ENCODE peak calls at places on chromosome 6, in nine cellular contexts. Q, V, C, D, N, P, G, L and A are unnamed samples.

GRCh38 chr6:128491643-128492206 is 28.7 kb downstream of the PTPRK start:
- DNase-seq in N (no peak), V (no peak), C (peak), P (no peak), G (no peak), Q (no peak), L (no peak), D (no peak), A (no peak)

GRCh38 chr6:128465368-128466343 is 54.7 kb downstream of the PTPRK start:
- DNase-seq in N (no peak), G (no peak), P (no peak), L (no peak), V (no peak), C (no peak), Q (no peak), D (no peak), A (no peak)

GRCh38 chr6:90497411-90497810 is 89.5 kb downstream of the MAP3K7 start:
- DNase-seq in V (no peak), G (no peak), N (no peak), C (no peak), Q (no peak), D (no peak), P (no peak), L (no peak), A (no peak)

GRCh38 chr6:142478117-142478516 is 176.3 kb downstream of the ADGRG6 start:
- DNase-seq in D (no peak), L (no peak), N (peak), P (no peak), C (no peak), Q (peak), G (peak), V (no peak), A (peak)

GRCh38 chr6:15461127-15461944 is 201.5 kb downstream of the DTNBP1 start:
- DNase-seq in V (no peak), N (no peak), C (no peak), G (no peak), P (no peak), L (no peak), Q (no peak), D (no peak), A (no peak)

GRCh38 chr6:36829919-36830544 is 9.2 kb downstream of the CPNE5 start:
- DNase-seq in G (no peak), P (no peak), C (peak), L (peak), N (no peak), V (no peak), Q (peak), D (no peak), A (no peak)

GRCh38 chr6:129434091-129434490 is 275.9 kb downstream of the ARHGAP18 start:
- DNase-seq in V (no peak), L (no peak), N (no peak), P (no peak), G (no peak), Q (no peak), D (no peak), C (no peak), A (no peak)

GRCh38 chr6:11538049-11538798 is 675 bp downstream of the TMEM170B start:
- DNase-seq in G (no peak), D (peak), Q (peak), L (peak), P (peak), C (no peak), V (no peak), N (no peak), A (no peak)

GRCh38 chr6:37990762-37991525 is 171.4 kb downstream of the ZFAND3 start:
- DNase-seq in Q (peak), G (peak), C (peak), P (peak), N (no peak), L (no peak), D (no peak), V (peak), A (peak)

GRCh38 chr6:137767931-137768690 is 98.9 kb upstream of the TNFAIP3 start:
- DNase-seq in G (no peak), L (no peak), P (no peak), C (peak), N (peak), V (no peak), D (no peak), Q (no peak), A (no peak)

GRCh38 chr6:43492673-43493072 is 15.3 kb downstream of the TJAP1 start:
- DNase-seq in Q (no peak), G (no peak), C (peak), N (no peak), V (no peak), D (no peak), L (no peak), P (no peak), A (no peak)

GRCh38 chr6:157432861-157433260 is 51.9 kb downstream of the ZDHHC14 start:
- DNase-seq in Q (no peak), N (no peak), G (no peak), P (no peak), V (no peak), L (no peak), D (no peak), C (no peak), A (no peak)

GRCh38 chr6:142897659-142898058 is 47.3 kb downstream of the HIVEP2 start:
- DNase-seq in N (no peak), D (no peak), C (no peak), G (no peak), P (no peak), L (no peak), V (no peak), Q (no peak), A (no peak)

GRCh38 chr6:122869437-122870024 is 80.5 kb downstream of the SMPDL3A start:
- DNase-seq in Q (peak), V (no peak), N (peak), D (peak), L (no peak), C (peak), G (peak), P (peak), A (peak)

GRCh38 chr6:22145823-22146379 is 150.9 kb downstream of the PRL start:
- DNase-seq in P (peak), N (no peak), L (no peak), C (peak), V (peak), D (peak), G (peak), Q (peak), A (peak)

GRCh38 chr6:5078121-5078695 is 6.9 kb upstream of the PPP1R3G start:
- DNase-seq in P (no peak), L (no peak), N (no peak), G (peak), Q (no peak), D (peak), C (no peak), V (no peak), A (no peak)

GRCh38 chr6:105136433-105137350 is 43.1 kb downstream of the POPDC3 start:
- DNase-seq in D (peak), P (peak), Q (peak), C (peak), V (no peak), L (peak), N (peak), G (peak), A (no peak)

GRCh38 chr6:155795173-155795796 is 339.6 kb upstream of the NOX3 start:
- DNase-seq in D (no peak), L (no peak), N (no peak), P (no peak), Q (no peak), V (no peak), C (no peak), G (no peak), A (no peak)

GRCh38 chr6:130794010-130794675 is 33.1 kb upstream of the SMLR1 start:
- DNase-seq in P (no peak), Q (no peak), D (no peak), L (no peak), V (no peak), G (no peak), C (no peak), N (no peak), A (no peak)

GRCh38 chr6:163412345-163412744 is 2.2 kb upstream of the QKI start:
- DNase-seq in L (no peak), C (no peak), N (no peak), V (no peak), Q (no peak), G (no peak), D (peak), P (no peak), A (no peak)
- H3K4me3 ChIP-seq in L (peak), C (peak), N (no peak), V (peak), Q (peak), G (peak), D (peak), P (peak), A (peak)

DNA sequence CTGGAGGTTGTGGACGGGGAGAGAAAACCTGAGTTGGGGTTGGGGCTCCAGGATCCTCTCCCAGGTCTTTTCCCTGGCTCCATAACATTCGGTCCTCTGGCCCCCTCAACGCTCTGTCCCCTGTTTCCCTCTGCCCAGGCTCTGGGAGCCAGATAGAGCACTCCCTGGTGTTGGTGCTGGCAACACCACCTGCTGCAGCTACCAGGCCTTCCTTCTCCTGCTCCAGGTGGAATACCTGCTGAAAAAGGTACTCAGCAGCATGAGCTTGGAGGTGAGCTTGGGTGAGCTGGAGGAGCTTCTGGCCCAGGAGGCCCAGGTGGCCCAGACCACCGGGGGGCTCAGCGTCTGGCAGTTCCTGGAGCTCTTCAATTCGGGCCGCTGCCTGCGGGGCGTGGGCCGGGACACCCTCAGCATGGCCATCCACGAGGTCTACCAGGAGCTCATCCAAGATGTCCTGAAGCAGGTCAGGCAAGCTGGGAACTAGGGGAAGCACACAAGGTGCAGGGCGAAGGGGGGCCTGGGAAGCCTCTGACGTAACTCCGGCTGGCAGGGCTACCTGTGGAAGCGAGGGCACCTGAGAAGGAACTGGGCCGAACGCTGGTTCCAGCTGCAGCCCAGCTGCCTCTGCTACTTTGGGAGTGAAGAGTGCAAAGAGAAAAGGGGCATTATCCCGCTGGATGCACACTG is 14.6 kb downstream of the DEF6 start:
- DNase-seq in L (no peak), G (no peak), V (no peak), P (no peak), D (no peak), Q (no peak), C (no peak), N (no peak), A (no peak)
- TF ChIP-seq CTCF in L (no peak), G (no peak), V (no peak), P (no peak), D (no peak), Q (no peak), C (no peak), N (no peak), A (no peak)

GRCh38 chr6:33315753-33316602 is 1.6 kb downstream of the ZBTB22 start:
- DNase-seq in P (no peak), D (peak), Q (no peak), L (peak), N (no peak), G (no peak), V (no peak), C (no peak), A (no peak)

GRCh38 chr6:33318426-33319073 is 1.0 kb upstream of the ZBTB22 start:
- DNase-seq in P (no peak), V (no peak), G (no peak), N (no peak), Q (no peak), D (peak), L (no peak), C (no peak), A (no peak)

GRCh38 chr6:33316603-33317417 is 734 bp downstream of the ZBTB22 start:
- DNase-seq in G (no peak), D (peak), N (no peak), V (no peak), L (peak), P (no peak), C (no peak), Q (no peak), A (no peak)

GRCh38 chr6:33317668-33318425 is at the start of gene ZBTB22:
- DNase-seq in D (peak), G (peak), V (peak), L (peak), N (peak), P (peak), C (peak), Q (peak), A (peak)

DNA sequence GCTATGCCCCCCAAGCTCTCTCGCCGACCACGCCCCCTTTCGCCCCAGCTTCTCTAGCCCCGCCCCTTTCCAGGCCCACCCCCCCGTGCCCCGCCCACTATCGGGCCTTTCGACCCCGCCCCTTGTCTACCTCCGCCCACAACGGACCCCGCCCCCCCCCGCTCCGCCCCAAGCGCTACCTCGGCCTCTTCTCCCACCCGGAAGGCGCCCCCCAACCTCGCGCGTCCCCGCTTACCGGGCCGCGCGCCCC is 201 bp downstream of the ZBTB22 start:
- DNase-seq in P (no peak), Q (no peak), C (no peak), L (no peak), D (peak), G (no peak), V (no peak), N (no peak), A (no peak)
- H3K4me3 ChIP-seq in P (peak), Q (peak), C (peak), L (peak), D (peak), G (peak), V (peak), N (peak), A (peak)

GRCh38 chr6:27865952-27866369 is 46.2 kb downstream of the OR2B2 start:
- DNase-seq in G (peak), N (peak), V (no peak), P (peak), C (no peak), D (no peak), L (no peak), Q (peak), A (no peak)

GRCh38 chr6:27864906-27865883 is 47.0 kb downstream of the OR2B2 start:
- DNase-seq in P (peak), V (peak), L (peak), Q (peak), G (peak), C (peak), D (peak), N (peak), A (peak)

GRCh38 chr6:27867941-27868705 is 44.1 kb downstream of the OR2B2 start:
- DNase-seq in Q (no peak), D (no peak), V (no peak), N (no peak), P (no peak), L (no peak), C (no peak), G (no peak), A (no peak)

GRCh38 chr6:27866370-27867050 is 45.7 kb downstream of the OR2B2 start:
- DNase-seq in Q (peak), C (no peak), P (peak), V (no peak), D (peak), N (peak), L (no peak), G (peak), A (peak)

DNA sequence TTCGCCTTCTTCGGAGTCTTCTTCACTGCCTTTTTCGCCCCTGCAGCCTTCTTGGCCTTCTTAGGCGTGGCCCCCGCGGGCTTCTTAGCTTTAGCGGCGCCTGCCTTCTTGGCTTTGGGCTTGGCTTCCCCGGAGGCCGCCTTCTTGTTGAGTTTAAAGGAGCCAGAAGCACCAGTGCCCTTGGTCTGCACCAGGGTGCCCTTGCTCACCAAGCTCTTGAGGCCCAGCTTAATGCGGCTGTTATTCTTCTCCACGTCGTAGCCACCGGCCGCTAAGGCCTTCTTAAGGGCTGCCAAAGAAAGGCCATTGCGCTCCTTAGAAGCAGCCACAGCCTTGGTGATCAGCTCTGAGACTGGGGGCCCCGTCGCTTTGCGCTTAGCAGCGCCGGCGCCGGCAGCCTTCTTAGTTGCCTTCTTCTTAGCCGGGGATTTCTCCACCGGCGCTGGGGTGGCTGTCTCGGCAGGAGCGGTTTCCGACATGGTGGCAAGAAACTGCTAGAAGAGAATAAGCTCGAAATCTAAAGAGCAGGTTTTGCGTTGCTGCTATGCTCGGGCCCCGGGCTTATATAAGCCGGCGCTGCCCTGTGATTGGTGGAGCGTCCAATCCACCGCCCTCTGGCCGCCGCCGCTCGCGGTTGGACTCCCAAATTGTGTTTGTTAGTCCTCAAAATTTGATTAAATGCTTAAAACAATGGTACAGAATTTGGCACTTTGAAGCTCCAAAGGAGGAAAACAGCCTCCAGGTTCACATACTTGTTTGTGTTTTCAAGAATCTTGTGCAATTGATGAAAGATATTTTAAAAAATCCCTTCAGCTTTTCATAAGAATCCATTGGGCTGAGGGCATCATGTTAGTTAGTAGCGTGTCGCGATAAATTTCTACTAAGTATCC is 44.9 kb downstream of the OR2B2 start:
- DNase-seq in C (no peak), N (peak), V (no peak), P (peak), D (peak), L (peak), Q (peak), G (peak), A (no peak)
- TF ChIP-seq CTCF in C (no peak), N (no peak), V (no peak), P (no peak), D (no peak), L (no peak), Q (no peak), G (no peak), A (no peak)

GRCh38 chr6:144197919-144198318 is 47.6 kb downstream of the STX11 start:
- DNase-seq in P (no peak), C (no peak), D (no peak), V (no peak), Q (no peak), L (no peak), N (no peak), G (no peak), A (no peak)
- H3K4me3 ChIP-seq in P (no peak), C (no peak), D (no peak), V (no peak), Q (no peak), L (no peak), N (no peak), G (no peak), A (no peak)

DNA sequence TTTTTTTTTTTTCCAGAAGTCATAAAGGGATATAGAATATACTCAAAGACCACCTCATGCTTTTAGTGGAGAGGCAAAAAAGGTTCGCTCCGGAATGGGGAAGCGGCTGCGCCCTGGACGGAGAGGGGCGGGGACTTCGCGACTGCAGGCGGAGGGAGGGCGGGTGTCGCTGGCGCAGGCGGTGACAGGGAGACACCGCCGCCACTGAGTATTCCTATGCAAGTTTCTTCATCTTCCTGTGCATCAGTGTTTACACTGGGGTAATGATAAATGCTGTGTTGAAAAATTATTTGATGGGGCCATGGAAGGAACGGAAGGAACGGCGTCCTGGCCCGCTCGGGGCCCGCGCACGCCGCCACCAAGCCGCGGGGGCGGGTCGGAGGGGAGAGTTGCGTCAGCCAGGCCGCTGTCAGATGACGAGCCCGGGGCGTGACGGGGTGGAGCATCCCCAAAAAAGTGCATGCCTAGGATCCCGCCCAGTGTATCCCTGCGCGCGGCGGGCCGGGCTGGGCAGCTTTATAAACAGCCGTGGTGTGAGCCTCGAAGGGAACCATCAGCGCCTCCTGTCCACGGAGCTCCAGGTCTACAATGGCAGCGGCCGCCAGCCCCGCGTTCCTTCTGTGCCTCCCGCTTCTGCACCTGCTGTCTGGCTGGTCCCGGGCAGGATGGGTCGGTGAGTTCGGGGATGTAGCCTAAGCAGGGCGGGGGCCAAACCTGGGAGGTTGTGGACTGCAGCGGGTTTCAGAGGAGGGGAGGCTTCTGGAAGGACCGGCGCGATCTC is at the start of gene ULBP1:
- DNase-seq in G (peak), N (peak), C (peak), P (peak), D (peak), Q (peak), V (peak), L (peak), A (peak)
- TF ChIP-seq CTCF in G (no peak), N (peak), C (peak), P (peak), D (no peak), Q (no peak), V (peak), L (no peak), A (no peak)

GRCh38 chr6:133240511-133241087 is 558 bp upstream of the EYA4 start:
- DNase-seq in D (peak), Q (peak), L (peak), V (no peak), N (peak), G (peak), C (no peak), P (peak), A (no peak)
- H3K4me3 ChIP-seq in D (peak), Q (peak), L (peak), V (no peak), N (peak), G (peak), C (peak), P (peak), A (no peak)

DNA sequence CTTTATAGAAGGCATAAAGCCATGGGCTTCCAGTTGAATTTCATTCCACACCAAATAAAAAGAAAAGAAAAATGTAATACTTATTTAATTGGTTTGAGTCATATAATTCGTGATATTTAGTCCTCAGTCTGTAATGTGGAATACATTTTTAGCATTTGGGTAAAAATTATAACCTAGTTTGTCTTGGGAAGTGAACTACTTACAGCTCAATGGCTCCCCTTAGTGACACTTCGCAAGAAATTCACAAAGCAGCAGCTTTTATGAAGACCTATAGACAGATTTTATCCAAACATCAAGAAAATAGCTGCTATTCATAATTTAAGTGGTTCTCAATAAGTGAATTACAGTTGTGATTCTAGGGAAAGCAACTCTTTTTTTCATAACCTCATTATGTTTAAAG is 72.1 kb downstream of the RSPO3 start:
- DNase-seq in P (peak), L (no peak), N (peak), C (peak), D (no peak), Q (peak), V (no peak), G (peak), A (no peak)
- TF ChIP-seq CTCF in P (peak), L (no peak), N (peak), C (peak), D (peak), Q (peak), V (peak), G (peak), A (peak)